ENCODE peak calls at places on chromosomes 13 and 19, in five cellular contexts. X is fibroblast of lung, D is colonic mucosa, R is mesendoderm, I is neural progenitor cell. S is an unnamed sample. For H3K4me1, the result is how much of the 10 kb centered on the place peaks cover.

GRCh38 chr19:33239223-33239975 is 13.7 kb upstream of the SLC7A10 start:
- DNase-seq in X (no peak), D (no peak), R (no peak), I (no peak), S (no peak)

GRCh38 chr19:10286803-10287737 is at the start of gene ICAM4:
- DNase-seq in X (no peak), D (peak), R (peak), I (peak), S (peak)

GRCh38 chr13:22061371-22061805 is 390.5 kb downstream of the FGF9 start:
- DNase-seq in X (no peak), D (no peak), R (peak), I (no peak), S (no peak)

GRCh38 chr19:19205416-19206410 is 2.5 kb upstream of the NR2C2AP start:
- DNase-seq in X (no peak), D (no peak), R (peak), I (no peak), S (no peak)

GRCh38 chr19:2209408-2209807 is 26.7 kb downstream of the PLEKHJ1 start:
- DNase-seq in X (no peak), D (no peak), R (no peak), I (no peak), S (no peak)

GRCh38 chr19:3121396-3121795 is 14.4 kb upstream of the GNA15 start:
- DNase-seq in X (no peak), D (no peak), R (no peak), I (no peak), S (no peak)

GRCh38 chr13:54687173-54687572 is 1658.6 kb downstream of the OLFM4 start:
- DNase-seq in X (no peak), D (no peak), R (no peak), I (no peak), S (no peak)

GRCh38 chr19:1841209-1841924 is 6.9 kb downstream of the REXO1 start:
- DNase-seq in X (no peak), D (no peak), R (no peak), I (no peak), S (no peak)

GRCh38 chr13:93945621-93946020 is 533.9 kb downstream of the DCT start:
- DNase-seq in X (no peak), D (no peak), R (no peak), I (no peak), S (no peak)

GRCh38 chr13:71015021-71015420 is 852.0 kb downstream of the DACH1 start:
- DNase-seq in X (no peak), D (no peak), R (peak), I (no peak), S (no peak)

GRCh38 chr19:49165865-49166301 is 8.3 kb downstream of the TRPM4 start:
- DNase-seq in X (no peak), D (no peak), R (no peak), I (no peak), S (no peak)

GRCh38 chr19:35587326-35587725 is 1.4 kb downstream of the PMIS2 start:
- DNase-seq in X (peak), D (no peak), R (no peak), I (no peak), S (peak)

GRCh38 chr13:38993381-38993780 is 2.8 kb upstream of the STOML3 start:
- DNase-seq in X (no peak), D (no peak), R (no peak), I (no peak), S (no peak)

GRCh38 chr19:7888145-7888825 is at the start of gene LRRC8E:
- DNase-seq in X (peak), D (peak), R (peak), I (peak), S (peak)

GRCh38 chr13:48448963-48449614 is 36.2 kb upstream of the LPAR6 start:
- DNase-seq in X (peak), D (no peak), R (no peak), I (no peak), S (peak)

GRCh38 chr13:98984118-98984517 is 6.3 kb upstream of the DOCK9 start:
- DNase-seq in X (no peak), D (no peak), R (no peak), I (no peak), S (no peak)

GRCh38 chr13:114035583-114036501 is 62.0 kb upstream of the C13orf46 start:
- DNase-seq in X (peak), D (no peak), R (no peak), I (peak), S (no peak)

GRCh38 chr19:32662186-32662585 is 12.8 kb downstream of the ANKRD27 start:
- DNase-seq in X (peak), D (no peak), R (no peak), I (no peak), S (no peak)

GRCh38 chr13:79361299-79361698 is 44.8 kb downstream of the RBM26 start:
- DNase-seq in X (no peak), D (no peak), R (no peak), I (no peak), S (no peak)

GRCh38 chr19:35596366-35596999 is 10.5 kb downstream of the PMIS2 start:
- DNase-seq in X (no peak), D (no peak), R (peak), I (no peak), S (no peak)

GRCh38 chr19:21463449-21464105 is 41.8 kb upstream of the ZNF429 start:
- DNase-seq in X (peak), D (peak), R (peak), I (peak), S (no peak)

GRCh38 chr13:110907301-110907700 is 7.6 kb downstream of the ANKRD10 start:
- DNase-seq in X (no peak), D (no peak), R (no peak), I (no peak), S (no peak)

GRCh38 chr19:4343845-4344713 is 717 bp downstream of the MPND start:
- DNase-seq in X (no peak), D (peak), R (no peak), I (no peak), S (peak)

GRCh38 chr13:104816716-104817115 is 1718.7 kb downstream of the EFNB2 start:
- DNase-seq in X (peak), D (no peak), R (no peak), I (no peak), S (no peak)

GRCh38 chr19:35229601-35230000 is 1.1 kb upstream of the FAM187B start:
- DNase-seq in X (no peak), D (no peak), R (no peak), I (no peak), S (no peak)

GRCh38 chr13:73779881-73780280 is 354.3 kb downstream of the KLF12 start:
- DNase-seq in X (no peak), D (no peak), R (no peak), I (no peak), S (no peak)

GRCh38 chr19:18205180-18205915 is 1.5 kb upstream of the RAB3A start:
- DNase-seq in X (peak), D (peak), R (peak), I (peak), S (peak)

GRCh38 chr19:3095375-3096191 is 1.4 kb downstream of the GNA11 start:
- DNase-seq in X (no peak), D (peak), R (peak), I (peak), S (peak)

GRCh38 chr13:112895521-112896465 is 73.2 kb upstream of the MCF2L start:
- DNase-seq in X (no peak), D (no peak), R (no peak), I (no peak), S (no peak)

DNA sequence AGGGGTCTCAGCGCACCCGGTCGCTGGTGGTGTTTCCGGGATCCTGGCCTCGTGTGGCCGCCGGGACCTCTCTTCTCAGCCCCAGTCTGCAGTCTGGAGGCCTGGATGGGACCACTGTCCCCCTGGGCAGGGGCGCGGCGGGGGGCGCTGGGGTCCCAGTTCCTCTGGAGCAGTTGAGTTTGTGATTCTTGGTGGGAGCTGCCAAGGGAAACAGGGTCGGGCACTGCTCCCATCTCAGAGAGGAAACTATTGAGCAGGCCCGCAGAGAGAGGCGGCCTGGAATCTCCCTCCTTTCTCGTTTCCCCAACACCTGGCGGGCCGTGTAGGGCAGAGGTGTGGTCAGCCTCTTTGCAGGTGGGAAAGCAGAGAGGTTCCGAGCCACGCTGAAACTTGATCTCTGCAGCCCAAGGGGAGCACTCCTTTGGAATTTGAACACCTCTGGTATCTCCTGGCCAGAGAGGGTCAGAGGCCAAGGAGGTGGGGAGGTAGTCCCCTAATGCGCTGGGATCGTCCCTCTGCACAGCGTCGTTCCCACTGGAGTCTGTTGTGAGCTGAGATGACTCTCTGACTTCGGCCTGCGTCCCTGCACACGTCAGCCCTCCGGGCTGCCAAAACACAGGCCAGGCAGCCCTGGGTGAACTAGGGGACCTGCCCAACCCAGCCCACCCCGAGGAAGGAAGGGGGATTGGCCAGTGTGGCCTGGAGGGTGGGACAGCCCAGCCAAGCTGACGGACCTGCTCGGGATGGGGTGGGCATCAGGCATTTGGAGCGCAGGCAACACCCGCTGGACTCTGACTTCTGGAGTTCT is 769 bp downstream of the PLEKHF1 start:
- DNase-seq in X (peak), D (peak), R (peak), I (peak), S (peak)
- H3K9ac ChIP-seq in X (peak), D (peak), R (peak), I (no peak), S (peak)

DNA sequence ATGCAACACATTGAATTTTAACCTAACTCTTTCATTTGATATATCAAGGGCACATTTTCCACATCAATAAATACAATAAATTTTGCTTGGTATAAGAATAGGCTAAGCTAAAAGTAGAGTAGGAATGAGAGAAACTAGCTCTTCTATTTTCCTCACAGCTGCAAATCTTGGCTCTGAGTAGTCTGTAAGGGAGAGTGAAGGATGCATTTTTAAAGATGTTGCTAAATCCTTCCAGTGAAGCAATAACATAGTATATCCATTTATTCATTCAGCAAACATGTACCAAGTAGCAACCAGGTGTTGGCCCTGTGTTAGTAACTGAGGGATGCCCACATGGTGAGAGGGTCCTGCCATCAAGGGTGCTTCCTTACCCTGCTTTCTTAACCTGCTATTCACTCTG is 799.9 kb downstream of the PCDH9 start:
- DNase-seq in X (no peak), D (no peak), R (no peak), I (no peak), S (peak)
- H3K4me3 ChIP-seq in X (no peak), D (no peak), R (no peak), I (no peak), S (no peak)

GRCh38 chr19:58387338-58388174 is 487 bp downstream of the RPS5 start:
- DNase-seq in X (no peak), D (no peak), R (peak), I (no peak), S (peak)

GRCh38 chr19:58388175-58388526 is 1.1 kb downstream of the RPS5 start:
- DNase-seq in X (no peak), D (no peak), R (no peak), I (no peak), S (no peak)

GRCh38 chr19:58385313-58386165 is 1.5 kb upstream of the RPS5 start:
- DNase-seq in X (no peak), D (no peak), R (no peak), I (no peak), S (no peak)

GRCh38 chr19:58386576-58387337 is at the start of gene RPS5:
- DNase-seq in X (peak), D (peak), R (peak), I (peak), S (peak)

GRCh38 chr19:58386166-58386575 is 898 bp upstream of the RPS5 start:
- DNase-seq in X (no peak), D (no peak), R (no peak), I (no peak), S (no peak)
- H3K4me1 ChIP-seq in X (under half), D (under half), R (under half), I (under half), S (under half)

GRCh38 chr19:39083599-39083982 is 577 bp upstream of the ACP7 start:
- DNase-seq in X (no peak), D (no peak), R (no peak), I (no peak), S (no peak)
- H3K9ac ChIP-seq in X (no peak), D (no peak), R (no peak), I (no peak), S (peak)

GRCh38 chr19:16821081-16821480 is 8.1 kb upstream of the SIN3B start:
- DNase-seq in X (no peak), D (no peak), R (peak), I (no peak), S (no peak)

GRCh38 chr19:16825312-16826168 is 3.7 kb upstream of the SIN3B start:
- DNase-seq in X (peak), D (peak), R (peak), I (peak), S (peak)

GRCh38 chr19:16828990-16829821 is at the start of gene SIN3B:
- DNase-seq in X (peak), D (peak), R (peak), I (peak), S (peak)

GRCh38 chr19:16822648-16823047 is 6.5 kb upstream of the SIN3B start:
- DNase-seq in X (no peak), D (no peak), R (peak), I (no peak), S (no peak)

DNA sequence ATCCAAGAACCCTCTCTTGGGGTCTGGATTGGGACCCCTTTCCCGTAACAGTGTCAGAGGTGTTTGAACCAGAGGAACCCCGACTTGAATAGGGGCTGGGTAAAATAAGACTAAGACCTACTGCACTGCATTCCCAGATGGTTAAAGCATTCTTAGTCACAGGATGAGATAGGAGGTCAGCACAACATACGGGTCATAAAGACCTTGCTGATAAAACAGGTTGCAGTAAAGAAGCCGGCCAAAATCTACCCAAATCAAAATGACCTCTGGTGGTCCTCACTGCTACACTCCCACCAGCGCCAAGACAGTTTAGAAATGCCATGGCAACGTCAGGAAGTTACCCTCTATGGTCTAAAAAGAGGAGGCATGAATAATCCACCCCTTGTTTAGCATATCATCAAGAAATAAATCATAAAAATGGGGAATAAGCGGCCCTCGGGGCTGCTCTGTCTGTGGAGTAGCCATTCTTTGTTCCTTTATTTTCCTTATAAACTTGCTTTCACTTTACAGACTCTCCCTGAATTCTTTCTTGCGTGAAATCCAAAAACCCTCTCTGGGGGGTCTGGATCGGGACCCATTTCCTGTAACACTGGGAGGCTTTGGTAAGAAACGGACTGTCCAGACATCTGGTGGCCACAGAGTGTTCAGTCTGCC is 4.4 kb upstream of the SIN3B start:
- DNase-seq in X (peak), D (no peak), R (peak), I (peak), S (no peak)
- H3K4me3 ChIP-seq in X (peak), D (peak), R (no peak), I (no peak), S (peak)

DNA sequence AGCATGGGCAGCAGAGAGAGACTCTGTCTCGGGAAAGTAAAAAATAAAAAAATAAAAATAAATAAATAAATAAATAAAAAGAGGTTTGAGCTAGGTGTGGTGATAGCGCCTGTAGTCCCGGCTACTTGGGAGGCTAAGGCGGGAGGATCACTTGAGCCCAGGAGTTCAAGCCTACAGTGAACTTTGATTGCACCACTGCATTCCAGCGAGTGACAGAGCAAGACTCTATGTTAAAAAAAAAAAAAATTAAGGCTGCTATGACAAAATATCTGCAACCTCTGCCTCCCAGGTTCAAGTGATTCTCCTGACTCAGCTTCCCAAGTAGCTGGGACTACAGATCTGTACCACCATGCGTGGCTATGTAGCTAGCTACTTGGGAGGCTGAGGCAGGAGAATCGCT is 3.2 kb upstream of the DENND1C start:
- DNase-seq in X (no peak), D (no peak), R (no peak), I (no peak), S (no peak)
- H3K4me1 ChIP-seq in X (under half), D (under half), R (under half), I (under half), S (under half)

DNA sequence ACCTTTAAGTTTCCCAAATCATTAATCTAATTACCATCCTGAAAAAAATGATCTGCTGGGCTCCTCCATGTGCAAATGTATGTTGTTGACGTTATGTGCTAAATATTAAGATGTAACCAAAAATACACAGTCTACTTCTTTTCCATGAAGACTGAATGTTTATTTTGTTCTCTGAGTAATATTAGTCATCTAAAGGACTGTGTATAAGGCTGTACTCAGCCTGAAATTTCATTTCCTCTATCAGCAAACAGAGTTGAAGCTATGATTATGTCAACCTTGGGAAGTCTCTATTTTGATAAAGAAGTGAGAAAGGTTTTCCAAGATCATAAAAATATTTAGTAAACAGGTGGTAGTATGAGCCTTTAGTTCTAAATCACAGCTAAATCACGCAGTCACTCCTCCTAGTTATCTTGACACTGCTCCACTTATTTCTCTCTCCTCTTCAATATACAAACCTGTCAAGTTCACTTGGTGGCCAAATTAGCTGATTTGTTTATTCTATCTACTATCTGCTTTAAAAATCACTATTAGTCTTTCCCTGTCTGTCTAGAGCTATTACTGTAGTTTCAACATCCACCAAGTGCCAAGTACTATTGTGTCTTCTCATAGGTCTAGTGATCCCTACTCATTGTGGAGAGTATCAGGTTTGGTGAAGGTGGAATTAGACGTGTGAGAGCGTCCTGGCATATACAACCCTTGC is 211.7 kb upstream of the STARD13 start:
- DNase-seq in X (peak), D (no peak), R (no peak), I (no peak), S (peak)
- H3K9ac ChIP-seq in X (no peak), D (no peak), R (no peak), I (no peak), S (no peak)

GRCh38 chr19:13016628-13017305 is 21.5 kb downstream of the NFIX start:
- DNase-seq in X (no peak), D (no peak), R (peak), I (peak), S (no peak)
- H3K4me3 ChIP-seq in X (peak), D (no peak), R (no peak), I (no peak), S (peak)

GRCh38 chr19:29714371-29714952 is 599 bp downstream of the C19orf12 start:
- DNase-seq in X (no peak), D (no peak), R (no peak), I (no peak), S (no peak)
- H3K4me1 ChIP-seq in X (under half), D (under half), R (under half), I (under half), S (under half)